ENCODE peak calls at places on chromosome 16, in nine cellular contexts. One of them, this sample, is unnamed.

GRCh38 chr16:85821441-85821901 is 22.0 kb downstream of the COX4I1 start:
- DNase-seq in left lung: peak; percentile 83
- DNase-seq in stimulated activated CD4-positive, alpha-beta T cell treated with anti-CD3 and anti-CD28 coated beads, Interleukin-2, amount 100 ng/mL, for 48 hours: peak; percentile 81
- DNase-seq in thoracic aorta: no peak
- DNase-seq in lung: peak; percentile 75
- DNase-seq in fibroblast of mammary gland: peak; percentile 69
- DNase-seq in left colon: peak; percentile 83
- DNase-seq in left ventricle myocardium inferior: peak; percentile 73
- DNase-seq in CMK: peak; percentile 41
- DNase-seq in this sample: peak; percentile 82

GRCh38 chr16:30075503-30076275 is at the start of gene PPP4C:
- DNase-seq in left ventricle myocardium inferior: peak; percentile 94
- DNase-seq in CMK: peak; percentile 79
- DNase-seq in left colon: peak; percentile 95
- DNase-seq in lung: peak; percentile 90
- DNase-seq in fibroblast of mammary gland: peak; percentile 86
- DNase-seq in stimulated activated CD4-positive, alpha-beta T cell treated with anti-CD3 and anti-CD28 coated beads, Interleukin-2, amount 100 ng/mL, for 48 hours: peak; percentile 81
- DNase-seq in left lung: peak; percentile 92
- DNase-seq in thoracic aorta: peak; percentile 60
- DNase-seq in this sample: peak; percentile 91

GRCh38 chr16:80946481-80946880 is 60.2 kb downstream of the CMC2 start:
- DNase-seq in left colon: no peak
- DNase-seq in stimulated activated CD4-positive, alpha-beta T cell treated with anti-CD3 and anti-CD28 coated beads, Interleukin-2, amount 100 ng/mL, for 48 hours: no peak
- DNase-seq in fibroblast of mammary gland: peak; percentile 31
- DNase-seq in left lung: no peak
- DNase-seq in lung: no peak
- DNase-seq in left ventricle myocardium inferior: no peak
- DNase-seq in thoracic aorta: no peak
- DNase-seq in CMK: no peak
- DNase-seq in this sample: no peak

GRCh38 chr16:23334950-23335349 is 32.8 kb downstream of the SCNN1B start:
- DNase-seq in left lung: no peak
- DNase-seq in CMK: no peak
- DNase-seq in stimulated activated CD4-positive, alpha-beta T cell treated with anti-CD3 and anti-CD28 coated beads, Interleukin-2, amount 100 ng/mL, for 48 hours: no peak
- DNase-seq in left ventricle myocardium inferior: no peak
- DNase-seq in fibroblast of mammary gland: no peak
- DNase-seq in lung: no peak
- DNase-seq in thoracic aorta: no peak
- DNase-seq in left colon: no peak
- DNase-seq in this sample: no peak

GRCh38 chr16:27449434-27450188 is 47.6 kb downstream of the IL21R start:
- DNase-seq in CMK: no peak
- DNase-seq in thoracic aorta: no peak
- DNase-seq in left colon: peak; percentile 36
- DNase-seq in fibroblast of mammary gland: no peak
- DNase-seq in stimulated activated CD4-positive, alpha-beta T cell treated with anti-CD3 and anti-CD28 coated beads, Interleukin-2, amount 100 ng/mL, for 48 hours: peak; percentile 52
- DNase-seq in left lung: no peak
- DNase-seq in lung: no peak
- DNase-seq in left ventricle myocardium inferior: no peak
- DNase-seq in this sample: no peak

GRCh38 chr16:54493076-54493475 is 206.5 kb upstream of the IRX3 start:
- DNase-seq in stimulated activated CD4-positive, alpha-beta T cell treated with anti-CD3 and anti-CD28 coated beads, Interleukin-2, amount 100 ng/mL, for 48 hours: no peak
- DNase-seq in thoracic aorta: no peak
- DNase-seq in lung: no peak
- DNase-seq in left colon: no peak
- DNase-seq in CMK: no peak
- DNase-seq in left lung: no peak
- DNase-seq in left ventricle myocardium inferior: no peak
- DNase-seq in fibroblast of mammary gland: peak; percentile 72
- DNase-seq in this sample: peak; percentile 65

GRCh38 chr16:30368122-30368791 is 2.0 kb downstream of the TBC1D10B start:
- DNase-seq in thoracic aorta: no peak
- DNase-seq in left ventricle myocardium inferior: no peak
- DNase-seq in fibroblast of mammary gland: peak; percentile 74
- DNase-seq in left lung: peak; percentile 62
- DNase-seq in CMK: no peak
- DNase-seq in stimulated activated CD4-positive, alpha-beta T cell treated with anti-CD3 and anti-CD28 coated beads, Interleukin-2, amount 100 ng/mL, for 48 hours: no peak
- DNase-seq in lung: no peak
- DNase-seq in left colon: peak; percentile 23
- DNase-seq in this sample: peak; percentile 69

GRCh38 chr16:21104124-21104860 is 46.4 kb downstream of the DNAH3 start:
- DNase-seq in left colon: no peak
- DNase-seq in lung: no peak
- DNase-seq in left ventricle myocardium inferior: no peak
- DNase-seq in fibroblast of mammary gland: peak; percentile 26
- DNase-seq in left lung: no peak
- DNase-seq in thoracic aorta: no peak
- DNase-seq in CMK: no peak
- DNase-seq in stimulated activated CD4-positive, alpha-beta T cell treated with anti-CD3 and anti-CD28 coated beads, Interleukin-2, amount 100 ng/mL, for 48 hours: no peak
- DNase-seq in this sample: peak; percentile 80

This sample was measured in EH.